ENCODE peak calls at places on chromosomes 7 and 10, in four cellular contexts. U is tibial nerve, A is A549, O is upper lobe of left lung. Q is an unnamed sample. For H3K4me1, the result is how much of the 10 kb centered on the place peaks cover.

GRCh38 chr7:110943686-110944350 is 147.1 kb upstream of the LRRN3 start:
- DNase-seq in U (no peak), A (no peak), O (no peak), Q (no peak)

GRCh38 chr7:82110146-82110823 is 333.3 kb downstream of the CACNA2D1 start:
- DNase-seq in U (no peak), A (no peak), O (no peak), Q (no peak)

GRCh38 chr10:64115913-64116643 is 594.9 kb downstream of the REEP3 start:
- DNase-seq in U (no peak), A (peak), O (no peak), Q (peak)

GRCh38 chr10:107576746-107577145 is 412.2 kb upstream of the SORCS1 start:
- DNase-seq in U (no peak), A (no peak), O (no peak), Q (no peak)

GRCh38 chr10:71974489-71975011 is 10.4 kb downstream of the CHST3 start:
- DNase-seq in U (no peak), A (peak), O (peak), Q (no peak)

GRCh38 chr10:119416855-119417254 is 125.7 kb downstream of the RGS10 start:
- DNase-seq in U (no peak), A (peak), O (no peak), Q (peak)

GRCh38 chr10:73785721-73786511 is 510 bp downstream of the ZSWIM8 start:
- DNase-seq in U (no peak), A (no peak), O (peak), Q (peak)

GRCh38 chr7:127885843-127886242 is 145.4 kb downstream of the LRRC4 start:
- DNase-seq in U (no peak), A (no peak), O (no peak), Q (no peak)

GRCh38 chr10:114634607-114634974 is 23.5 kb downstream of the ABLIM1 start:
- DNase-seq in U (peak), A (peak), O (no peak), Q (no peak)

GRCh38 chr10:89426230-89426868 is 12.0 kb downstream of the IFIT5 start:
- DNase-seq in U (no peak), A (peak), O (no peak), Q (no peak)

GRCh38 chr7:30434140-30434799 is 44.3 kb downstream of the NOD1 start:
- DNase-seq in U (no peak), A (no peak), O (no peak), Q (no peak)

GRCh38 chr10:4127518-4128315 is 342.7 kb upstream of the KLF6 start:
- DNase-seq in U (no peak), A (no peak), O (no peak), Q (peak)

GRCh38 chr7:44959433-44959951 is 19.3 kb downstream of the MYO1G start:
- DNase-seq in U (no peak), A (no peak), O (no peak), Q (no peak)

GRCh38 chr7:56097700-56098099 is 4.9 kb upstream of the PHKG1 start:
- DNase-seq in U (peak), A (no peak), O (no peak), Q (no peak)

GRCh38 chr7:50826371-50827172 is 43.9 kb upstream of the GRB10 start:
- DNase-seq in U (no peak), A (peak), O (no peak), Q (no peak)

GRCh38 chr10:87844837-87845623 is 18.3 kb downstream of the KLLN start:
- DNase-seq in U (no peak), A (no peak), O (no peak), Q (no peak)

GRCh38 chr7:42117201-42117600 is 119.8 kb downstream of the GLI3 start:
- DNase-seq in U (no peak), A (no peak), O (no peak), Q (no peak)

GRCh38 chr7:36604801-36605200 is 119.5 kb downstream of the AOAH start:
- DNase-seq in U (no peak), A (no peak), O (no peak), Q (no peak)

GRCh38 chr10:7300327-7300726 is 110.5 kb downstream of the SFMBT2 start:
- DNase-seq in U (no peak), A (no peak), O (no peak), Q (no peak)

GRCh38 chr10:91541481-91541880 is 91.4 kb downstream of the PPP1R3C start:
- DNase-seq in U (no peak), A (no peak), O (no peak), Q (no peak)

GRCh38 chr10:6348091-6348862 is 145.5 kb downstream of the PFKFB3 start:
- DNase-seq in U (no peak), A (no peak), O (no peak), Q (peak)

DNA sequence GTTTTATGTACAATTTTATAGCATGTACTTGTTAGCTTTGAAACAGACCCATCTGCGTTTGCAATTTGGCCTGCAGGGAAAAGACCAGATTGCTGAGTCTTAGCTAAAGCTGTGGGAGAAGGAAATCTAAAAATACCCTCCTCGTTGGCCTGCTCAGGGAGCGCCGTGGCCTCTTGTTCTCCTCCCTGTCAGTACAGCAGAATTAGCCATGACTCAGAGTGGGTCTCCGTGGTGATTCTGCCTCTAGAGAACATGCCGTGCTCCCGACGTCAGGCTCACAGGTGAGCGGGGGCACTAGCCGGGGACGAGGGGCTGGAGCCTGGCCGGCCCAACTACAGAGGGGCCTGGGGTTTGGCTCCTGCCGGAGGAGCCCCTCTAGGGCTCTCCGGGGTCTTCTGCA is 98.8 kb downstream of the LHPP start:
- DNase-seq in U (peak), A (no peak), O (peak), Q (peak)
- TF ChIP-seq EP300 in U (peak), A (no peak), O (peak), Q (peak)

GRCh38 chr10:60578217-60578616 is 188.5 kb upstream of the ANK3 start:
- DNase-seq in U (no peak), A (no peak), O (no peak), Q (no peak)

GRCh38 chr10:60575105-60575504 is 185.4 kb upstream of the ANK3 start:
- DNase-seq in U (no peak), A (no peak), O (no peak), Q (no peak)

GRCh38 chr10:60574388-60574787 is 184.7 kb upstream of the ANK3 start:
- DNase-seq in U (no peak), A (no peak), O (no peak), Q (no peak)

GRCh38 chr10:60573342-60573741 is 183.7 kb upstream of the ANK3 start:
- DNase-seq in U (no peak), A (no peak), O (no peak), Q (no peak)

DNA sequence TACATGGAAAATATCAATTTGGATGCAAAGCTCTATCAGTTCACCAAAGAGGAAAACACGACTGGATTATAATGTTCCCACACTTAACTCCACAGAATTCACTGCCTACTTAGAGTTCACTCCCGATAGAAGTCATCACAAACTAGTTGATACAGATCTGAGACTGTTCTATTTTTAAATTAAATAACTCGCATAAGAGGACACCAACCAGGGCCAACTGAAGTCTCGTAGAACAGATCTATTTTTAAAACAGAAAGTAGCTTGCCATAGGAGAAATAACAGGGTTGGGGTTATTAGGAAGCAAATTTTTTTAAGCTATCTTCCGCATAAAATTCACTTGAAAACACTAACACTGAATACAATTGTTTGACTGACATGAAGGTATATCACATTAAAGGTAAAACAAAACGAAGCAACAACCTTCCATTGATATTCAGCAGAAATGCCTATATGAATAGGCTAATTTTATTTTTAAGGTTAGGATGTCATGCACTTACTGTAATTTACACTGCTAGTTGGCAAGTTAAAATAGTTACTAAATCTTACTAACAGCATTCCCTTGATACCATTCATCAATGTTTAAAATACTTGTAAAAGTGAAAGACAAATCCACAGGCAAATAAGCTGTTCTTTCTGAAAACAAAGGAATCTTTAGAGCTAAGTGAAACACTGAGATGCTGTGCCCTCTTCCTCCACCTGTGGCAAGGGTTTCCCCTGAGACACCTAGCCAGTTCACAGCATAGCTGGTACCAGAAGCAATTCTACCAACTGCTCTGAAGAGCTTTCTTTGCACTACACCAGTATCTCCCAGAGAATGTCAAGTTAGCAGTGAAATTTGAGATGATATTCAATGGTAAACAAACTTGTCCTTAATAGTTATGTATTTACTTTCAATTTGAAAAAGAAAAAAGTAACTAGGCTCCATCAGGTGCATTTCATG is 186.7 kb upstream of the ANK3 start:
- DNase-seq in U (no peak), A (no peak), O (no peak), Q (no peak)
- H3K4me1 ChIP-seq in U (under half), A (under half), O (under half), Q (under half)

DNA sequence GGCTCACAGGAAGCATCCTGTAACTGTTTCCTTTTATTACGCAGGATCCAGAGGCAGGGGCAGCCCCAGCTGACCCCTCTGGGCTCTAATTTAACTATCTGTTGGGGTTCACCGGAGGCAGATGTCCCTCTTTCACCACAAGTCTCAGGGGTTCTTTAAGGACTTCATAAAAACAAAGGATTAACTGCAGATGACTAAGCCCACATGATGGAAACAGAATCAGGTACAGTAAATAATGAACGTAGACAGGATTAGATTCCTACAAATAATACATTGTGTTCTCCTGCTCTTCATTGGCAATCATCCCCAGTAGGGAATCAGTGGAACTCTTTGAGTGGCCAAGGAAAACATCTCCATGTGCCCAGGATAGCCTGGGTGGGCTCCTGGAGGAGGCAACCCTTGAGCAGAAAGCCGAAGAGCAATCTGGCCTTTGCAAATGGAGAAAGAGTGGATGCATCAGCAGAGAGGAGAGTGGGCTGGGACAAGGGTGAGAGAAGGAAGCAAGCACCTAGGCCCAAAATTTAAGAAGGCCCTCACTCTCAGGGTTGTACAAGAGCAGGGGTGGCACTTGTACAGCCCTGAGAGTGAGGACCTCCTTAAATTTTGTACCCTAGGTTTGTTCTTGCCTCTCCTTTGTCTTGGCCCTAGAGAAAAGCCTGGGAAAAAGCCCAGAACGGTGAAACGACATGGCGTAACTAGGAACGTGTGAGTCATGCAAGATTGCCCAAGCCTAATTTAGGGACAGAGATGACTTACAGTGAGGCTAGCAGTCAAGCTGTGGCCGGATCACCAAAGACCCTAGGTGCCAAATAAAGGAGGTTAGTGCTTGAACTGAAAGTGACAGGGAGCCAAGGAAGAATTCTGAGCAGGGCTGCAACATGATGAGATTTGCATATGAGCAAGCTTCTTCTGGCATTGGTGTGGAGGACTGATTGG is 24.8 kb downstream of the TBXAS1 start:
- DNase-seq in U (peak), A (no peak), O (no peak), Q (peak)
- TF ChIP-seq EP300 in U (no peak), A (no peak), O (no peak), Q (peak)

GRCh38 chr7:17362439-17363095 is 64.1 kb downstream of the AHR start:
- DNase-seq in U (no peak), A (no peak), O (peak), Q (no peak)
- H3K4me1 ChIP-seq in U (under half), A (under half), O (under half), Q (under half)

GRCh38 chr7:155415093-155415492 is 42.8 kb upstream of the EN2 start:
- DNase-seq in U (no peak), A (no peak), O (no peak), Q (no peak)
- TF ChIP-seq EP300 in U (no peak), A (no peak), O (no peak), Q (no peak)